ENCODE peak calls at places on chromosomes 6 and 20, in six cellular contexts. D is ureter; R is fibroblast of lung; T is activated gamma-delta T cell treated with anti-CD3 and anti-CD28 coated beads, Interleukin-2, amount 50 U/mL, for 16 hours; E is dorsolateral prefrontal cortex; N is NCI-H774. L is an unnamed sample.
A peak's percentile ranks its signal among the peaks of the same experiment; 100 is the strongest.

GRCh38 chr6:9456241-9456658 is 958.6 kb downstream of the TFAP2A start:
- DNase-seq in D (no peak), E (no peak), T (no peak), R (no peak), N (no peak), L (no peak)

GRCh38 chr6:106767271-106767670 is 137.9 kb downstream of the QRSL1 start:
- DNase-seq in T (no peak), E (no peak), D (no peak), R (no peak), N (no peak), L (no peak)

GRCh38 chr20:43846516-43846905 is 68.1 kb upstream of the TOX2 start:
- DNase-seq in E (no peak), N (no peak), T (no peak), R (no peak), D (peak; percentile 31), L (no peak)

GRCh38 chr6:132931937-132932336 is 117.6 kb downstream of the RPS12 start:
- DNase-seq in E (no peak), N (no peak), D (no peak), R (peak; percentile 84), T (no peak), L (no peak)

GRCh38 chr6:17758113-17758512 is 51.4 kb upstream of the NUP153 start:
- DNase-seq in D (no peak), R (no peak), T (no peak), E (no peak), N (no peak), L (no peak)

GRCh38 chr6:11921017-11921438 is 91.1 kb upstream of the HIVEP1 start:
- DNase-seq in D (peak; percentile 61), T (no peak), R (peak; percentile 87), N (no peak), E (no peak), L (no peak)

GRCh38 chr20:63122626-63123025 is 93.3 kb downstream of the YTHDF1 start:
- DNase-seq in E (no peak), N (no peak), D (no peak), R (no peak), T (no peak), L (no peak)

GRCh38 chr6:49415358-49415757 is 47.7 kb downstream of the MMUT start:
- DNase-seq in R (no peak), D (no peak), T (no peak), N (no peak), E (no peak), L (no peak)

GRCh38 chr6:31723980-31724691 is 963 bp downstream of the MPIG6B start:
- DNase-seq in D (no peak), R (no peak), T (no peak), N (no peak), E (no peak), L (no peak)

GRCh38 chr6:17354700-17355403 is 38.5 kb upstream of the CAP2 start:
- DNase-seq in N (no peak), E (no peak), T (no peak), R (peak; percentile 8), D (no peak), L (no peak)

GRCh38 chr6:132715204-132715603 is 1.3 kb upstream of the VNN1 start:
- DNase-seq in E (peak; percentile 81), R (peak; percentile 79), T (no peak), N (no peak), D (no peak), L (no peak)

GRCh38 chr6:137271245-137272183 is 52.3 kb upstream of the IFNGR1 start:
- DNase-seq in E (no peak), N (peak; percentile 66), R (peak; percentile 78), T (no peak), D (no peak), L (no peak)

GRCh38 chr6:156889986-156890385 is 112.8 kb downstream of the ARID1B start:
- DNase-seq in E (no peak), N (no peak), R (no peak), T (no peak), D (no peak), L (no peak)

GRCh38 chr6:146526192-146526591 is 17.4 kb upstream of the RAB32 start:
- DNase-seq in D (no peak), E (no peak), T (no peak), R (peak; percentile 14), N (no peak), L (no peak)

GRCh38 chr6:133160531-133160930 is 80.6 kb upstream of the EYA4 start:
- DNase-seq in N (no peak), D (no peak), R (no peak), T (no peak), E (no peak), L (no peak)

GRCh38 chr6:54775586-54775985 is 71.0 kb upstream of the FAM83B start:
- DNase-seq in N (no peak), T (no peak), R (no peak), E (no peak), D (no peak), L (no peak)

L was measured in T-helper 17 cell.